ENCODE peak calls at places on chromosomes 1 and 21, in four cellular contexts. C is NCI-H1417; V is activated CD8-positive, alpha-beta memory T cell treated with anti-CD3 and anti-CD28 coated beads for 4 hours; Z is kidney tubule cell. D is an unnamed sample.

GRCh38 chr1:45586769-45587168 is 2.9 kb downstream of the NASP start:
- DNase-seq in C (no peak), V (no peak), Z (no peak), D (no peak)

GRCh38 chr1:31027693-31028526 is 37.6 kb downstream of the PUM1 start:
- DNase-seq in V (no peak), C (no peak), Z (no peak), D (no peak)

GRCh38 chr1:110118636-110119396 is 6.6 kb downstream of the UBL4B start:
- DNase-seq in Z (peak), C (no peak), V (no peak), D (no peak)

GRCh38 chr1:84390231-84390630 is 8.1 kb upstream of the DNASE2B start:
- DNase-seq in C (no peak), V (no peak), Z (peak), D (no peak)

GRCh38 chr1:179380299-179380698 is 14.5 kb downstream of the AXDND1 start:
- DNase-seq in C (no peak), Z (no peak), V (no peak), D (no peak)

GRCh38 chr1:63960326-63960725 is 186.5 kb downstream of the ROR1 start:
- DNase-seq in C (no peak), V (no peak), Z (no peak), D (no peak)

GRCh38 chr21:44425307-44425894 is 29.9 kb upstream of the LRRC3 start:
- DNase-seq in V (no peak), Z (no peak), C (no peak), D (no peak)

GRCh38 chr21:45973475-45974072 is 8.0 kb upstream of the COL6A1 start:
- DNase-seq in V (peak), Z (peak), C (no peak), D (peak)

GRCh38 chr1:54843449-54843848 is 42.3 kb upstream of the TTC22 start:
- DNase-seq in V (no peak), Z (no peak), C (no peak), D (no peak)

GRCh38 chr1:31510853-31511789 is 65.2 kb upstream of the TINAGL1 start:
- DNase-seq in V (no peak), C (no peak), Z (peak), D (peak)